ENCODE peak calls at places on chromosomes 3 and 15, in ten cellular contexts. G, E, P, R, X, J, S, L, O and V are unnamed samples.

GRCh38 chr3:110576962-110577361 is 494.7 kb upstream of the NECTIN3 start:
- DNase-seq in G (peak), E (no peak), P (peak), R (no peak), X (peak), J (peak), S (peak), L (peak), O (no peak), V (peak)

GRCh38 chr15:79115971-79116370 is 25.4 kb upstream of the RASGRF1 start:
- DNase-seq in G (no peak), E (no peak), P (no peak), R (no peak), X (no peak), J (no peak), S (no peak), L (no peak), O (no peak), V (no peak)

GRCh38 chr15:80502782-80503181 is 98.6 kb downstream of the ARNT2 start:
- DNase-seq in G (no peak), E (no peak), P (no peak), R (no peak), X (no peak), J (no peak), S (no peak), L (no peak), O (no peak), V (no peak)

GRCh38 chr3:197364410-197365071 is 66.1 kb upstream of the DLG1 start:
- DNase-seq in G (no peak), E (no peak), P (no peak), R (no peak), X (no peak), J (no peak), S (peak), L (no peak), O (no peak), V (peak)

GRCh38 chr15:35746121-35746520 is 200.2 kb upstream of the DPH6 start:
- DNase-seq in G (no peak), E (no peak), P (no peak), R (no peak), X (peak), J (no peak), S (peak), L (no peak), O (no peak), V (peak)

GRCh38 chr3:106631378-106632083 is 745.7 kb upstream of the CCDC54 start:
- DNase-seq in G (no peak), E (no peak), P (no peak), R (no peak), X (no peak), J (no peak), S (peak), L (no peak), O (no peak), V (no peak)

GRCh38 chr3:183306798-183307671 is 54.0 kb downstream of the B3GNT5 start:
- DNase-seq in G (no peak), E (peak), P (no peak), R (no peak), X (peak), J (no peak), S (no peak), L (peak), O (peak), V (peak)

GRCh38 chr3:71215351-71215750 is 368.2 kb downstream of the FOXP1 start:
- DNase-seq in G (no peak), E (no peak), P (no peak), R (no peak), X (no peak), J (no peak), S (no peak), L (no peak), O (no peak), V (no peak)

GRCh38 chr15:100720406-100720967 is 118.1 kb downstream of the ASB7 start:
- DNase-seq in G (no peak), E (no peak), P (no peak), R (no peak), X (no peak), J (no peak), S (no peak), L (peak), O (no peak), V (no peak)

GRCh38 chr15:92968926-92969664 is 69.0 kb downstream of the CHD2 start:
- DNase-seq in G (no peak), E (no peak), P (no peak), R (no peak), X (no peak), J (no peak), S (no peak), L (no peak), O (no peak), V (no peak)

GRCh38 chr15:50227076-50227475 is 38.5 kb downstream of the HDC start:
- DNase-seq in G (no peak), E (no peak), P (no peak), R (no peak), X (peak), J (peak), S (no peak), L (no peak), O (no peak), V (no peak)

GRCh38 chr15:45199136-45199810 is 11.5 kb upstream of the SHF start:
- DNase-seq in G (no peak), E (no peak), P (peak), R (no peak), X (no peak), J (no peak), S (peak), L (no peak), O (no peak), V (peak)

GRCh38 chr15:58932791-58933310 is 628 bp downstream of the SLTM start:
- DNase-seq in G (no peak), E (no peak), P (no peak), R (no peak), X (peak), J (no peak), S (no peak), L (no peak), O (no peak), V (peak)

GRCh38 chr3:72142028-72142427 is 357.1 kb upstream of the PROK2 start:
- DNase-seq in G (no peak), E (no peak), P (no peak), R (no peak), X (no peak), J (no peak), S (no peak), L (no peak), O (no peak), V (no peak)

GRCh38 chr15:70322051-70322668 is 224.4 kb upstream of the TLE3 start:
- DNase-seq in G (no peak), E (peak), P (no peak), R (no peak), X (no peak), J (no peak), S (no peak), L (no peak), O (no peak), V (no peak)

GRCh38 chr3:16427309-16427965 is 86.1 kb downstream of the RFTN1 start:
- DNase-seq in G (no peak), E (no peak), P (no peak), R (no peak), X (peak), J (peak), S (no peak), L (peak), O (no peak), V (peak)

GRCh38 chr3:174529298-174529697 is 329.8 kb upstream of the NAALADL2 start:
- DNase-seq in G (no peak), E (no peak), P (peak), R (no peak), X (no peak), J (no peak), S (no peak), L (no peak), O (no peak), V (no peak)

GRCh38 chr3:179071569-179072397 is at the start of gene ZMAT3:
- DNase-seq in G (peak), E (peak), P (peak), R (peak), X (peak), J (peak), S (peak), L (peak), O (peak), V (peak)

GRCh38 chr3:141147657-141148056 is 84.0 kb upstream of the PXYLP1 start:
- DNase-seq in G (no peak), E (no peak), P (no peak), R (no peak), X (no peak), J (no peak), S (peak), L (no peak), O (no peak), V (peak)

GRCh38 chr15:101035611-101036010 is 116.5 kb downstream of the LRRK1 start:
- DNase-seq in G (no peak), E (no peak), P (no peak), R (no peak), X (no peak), J (no peak), S (no peak), L (no peak), O (no peak), V (no peak)

GRCh38 chr3:187049462-187050101 is 89.7 kb downstream of the RPL39L start:
- DNase-seq in G (no peak), E (no peak), P (no peak), R (no peak), X (no peak), J (no peak), S (no peak), L (no peak), O (no peak), V (no peak)

GRCh38 chr15:101051291-101052030 is 132.3 kb downstream of the LRRK1 start:
- DNase-seq in G (no peak), E (no peak), P (no peak), R (no peak), X (no peak), J (no peak), S (no peak), L (peak), O (no peak), V (no peak)

GRCh38 chr15:48559270-48559669 is 86.2 kb downstream of the FBN1 start:
- DNase-seq in G (no peak), E (no peak), P (no peak), R (no peak), X (peak), J (no peak), S (no peak), L (no peak), O (no peak), V (peak)

GRCh38 chr15:40069178-40070165 is 30.5 kb upstream of the SRP14 start:
- DNase-seq in G (peak), E (peak), P (peak), R (no peak), X (peak), J (no peak), S (no peak), L (peak), O (peak), V (no peak)

GRCh38 chr3:153221748-153222162 is 59.7 kb downstream of the RAP2B start:
- DNase-seq in G (no peak), E (peak), P (no peak), R (peak), X (peak), J (peak), S (peak), L (peak), O (peak), V (peak)

GRCh38 chr3:177358085-177358967 is 161.0 kb upstream of the TBL1XR1 start:
- DNase-seq in G (peak), E (peak), P (peak), R (peak), X (peak), J (no peak), S (peak), L (peak), O (peak), V (peak)

GRCh38 chr3:11134794-11135193 is 19.5 kb upstream of the HRH1 start:
- DNase-seq in G (no peak), E (no peak), P (no peak), R (no peak), X (peak), J (no peak), S (no peak), L (no peak), O (no peak), V (peak)

GRCh38 chr3:110343945-110344344 is 727.7 kb upstream of the NECTIN3 start:
- DNase-seq in G (no peak), E (peak), P (no peak), R (no peak), X (peak), J (no peak), S (no peak), L (no peak), O (no peak), V (peak)

GRCh38 chr3:40713306-40713705 is 188.5 kb downstream of the ZNF621 start:
- DNase-seq in G (no peak), E (no peak), P (no peak), R (no peak), X (no peak), J (no peak), S (no peak), L (no peak), O (no peak), V (no peak)

GRCh38 chr3:129614435-129614834 is 8.0 kb upstream of the PLXND1 start:
- DNase-seq in G (no peak), E (no peak), P (no peak), R (no peak), X (no peak), J (no peak), S (no peak), L (no peak), O (peak), V (no peak)

GRCh38 chr15:49844390-49844789 is 223.5 kb downstream of the DTWD1 start:
- DNase-seq in G (no peak), E (no peak), P (no peak), R (no peak), X (no peak), J (no peak), S (no peak), L (no peak), O (no peak), V (no peak)

GRCh38 chr3:186901135-186901734 is 29.1 kb upstream of the ST6GAL1 start:
- DNase-seq in G (no peak), E (no peak), P (no peak), R (no peak), X (peak), J (no peak), S (peak), L (no peak), O (no peak), V (peak)

GRCh38 chr3:58633157-58633865 is 33.3 kb downstream of the FAM3D start:
- DNase-seq in G (no peak), E (no peak), P (no peak), R (no peak), X (no peak), J (no peak), S (no peak), L (no peak), O (no peak), V (no peak)

GRCh38 chr3:58639001-58639400 is 27.6 kb downstream of the FAM3D start:
- DNase-seq in G (no peak), E (no peak), P (no peak), R (no peak), X (peak), J (no peak), S (no peak), L (no peak), O (no peak), V (no peak)

GRCh38 chr3:58637509-58637908 is 29.1 kb downstream of the FAM3D start:
- DNase-seq in G (no peak), E (no peak), P (no peak), R (no peak), X (no peak), J (no peak), S (no peak), L (no peak), O (no peak), V (no peak)

GRCh38 chr3:58638586-58638985 is 28.0 kb downstream of the FAM3D start:
- DNase-seq in G (no peak), E (no peak), P (no peak), R (no peak), X (no peak), J (no peak), S (no peak), L (no peak), O (no peak), V (no peak)

GRCh38 chr3:58635371-58636285 is 30.9 kb downstream of the FAM3D start:
- DNase-seq in G (no peak), E (peak), P (peak), R (no peak), X (no peak), J (no peak), S (no peak), L (no peak), O (no peak), V (no peak)
- TF ChIP-seq CTCF in G (no peak), E (no peak), P (no peak), R (no peak), X (no peak), J (no peak), S (no peak), L (no peak), O (no peak), V (no peak)

GRCh38 chr3:45042162-45042561 is 16.1 kb downstream of the CLEC3B start:
- DNase-seq in G (no peak), E (no peak), P (no peak), R (no peak), X (no peak), J (no peak), S (no peak), L (no peak), O (no peak), V (no peak)

GRCh38 chr3:45038096-45038455 is 12.0 kb downstream of the CLEC3B start:
- DNase-seq in G (no peak), E (no peak), P (no peak), R (no peak), X (no peak), J (no peak), S (peak), L (no peak), O (no peak), V (peak)

GRCh38 chr3:45048244-45048643 is 22.1 kb downstream of the CLEC3B start:
- DNase-seq in G (no peak), E (no peak), P (no peak), R (no peak), X (no peak), J (no peak), S (peak), L (no peak), O (no peak), V (no peak)

GRCh38 chr3:45041666-45042065 is 15.6 kb downstream of the CLEC3B start:
- DNase-seq in G (no peak), E (no peak), P (no peak), R (no peak), X (no peak), J (no peak), S (no peak), L (no peak), O (no peak), V (no peak)

GRCh38 chr3:45043715-45044299 is 17.7 kb downstream of the CLEC3B start:
- DNase-seq in G (no peak), E (no peak), P (no peak), R (no peak), X (peak), J (peak), S (peak), L (no peak), O (no peak), V (peak)
- TF ChIP-seq CTCF in G (no peak), E (no peak), P (no peak), R (no peak), X (peak), J (peak), S (peak), L (no peak), O (no peak), V (no peak)

GRCh38 chr3:9067352-9067975 is 104.2 kb upstream of the RAD18 start:
- DNase-seq in G (peak), E (peak), P (peak), R (peak), X (peak), J (no peak), S (no peak), L (peak), O (no peak), V (peak)
- TF ChIP-seq CTCF in G (peak), E (peak), P (peak), R (peak), X (peak), J (peak), S (peak), L (no peak), O (peak), V (peak)

DNA sequence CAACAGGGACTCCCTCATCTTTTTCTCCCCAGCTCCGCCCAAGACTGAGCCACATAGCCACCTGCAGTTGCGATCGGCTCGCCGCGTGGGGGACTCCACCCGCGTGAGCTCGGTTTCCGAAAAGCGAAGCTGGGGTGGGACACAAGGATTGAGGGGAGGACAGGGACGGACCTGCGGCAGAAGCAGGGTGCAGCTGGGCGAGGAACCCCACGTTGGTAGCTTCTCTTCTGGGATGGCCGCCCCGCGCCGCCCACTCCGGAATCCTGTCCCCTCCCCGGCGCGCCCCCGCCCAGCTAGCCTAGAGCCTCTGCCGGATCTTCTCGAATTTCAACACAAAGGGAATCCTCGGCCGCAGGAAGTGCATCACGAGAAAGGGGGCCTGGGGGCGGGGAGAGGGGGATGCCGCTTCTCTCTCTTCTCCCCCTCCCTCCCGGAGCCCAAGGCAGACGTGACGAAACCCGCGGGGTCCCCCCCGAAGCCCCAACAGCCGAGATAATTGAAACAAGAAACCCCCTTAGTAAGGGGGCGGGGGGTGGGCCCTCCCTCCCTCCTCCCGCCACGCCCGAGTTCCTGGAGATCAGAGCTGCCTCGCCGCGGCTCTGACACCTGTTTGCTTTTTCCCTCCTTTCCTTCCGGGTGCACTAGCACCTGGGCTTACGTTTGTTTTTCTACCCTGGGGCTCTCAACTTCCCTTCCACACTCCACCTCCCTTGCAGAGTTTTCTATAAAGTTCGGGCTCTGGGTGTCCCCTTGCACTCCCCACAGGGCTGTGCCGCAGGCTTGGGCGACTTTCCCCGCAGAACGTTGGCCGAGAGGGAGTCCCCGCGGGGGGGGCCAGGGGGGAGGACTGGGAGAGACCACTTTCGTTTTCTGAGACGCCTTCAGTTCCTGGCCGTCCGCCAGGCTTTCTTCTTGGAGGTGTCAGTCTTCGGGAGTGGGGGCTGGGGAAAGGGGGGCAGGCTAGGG is 1.3 kb upstream of the KCNH8 start:
- DNase-seq in G (peak), E (peak), P (peak), R (peak), X (peak), J (no peak), S (no peak), L (peak), O (peak), V (no peak)
- TF ChIP-seq CTCF in G (peak), E (peak), P (no peak), R (no peak), X (peak), J (peak), S (peak), L (no peak), O (peak), V (peak)

GRCh38 chr3:19213608-19214220 is 65.4 kb downstream of the KCNH8 start:
- DNase-seq in G (no peak), E (no peak), P (no peak), R (no peak), X (no peak), J (no peak), S (no peak), L (no peak), O (no peak), V (peak)
- TF ChIP-seq CTCF in G (no peak), E (peak), P (no peak), R (no peak), X (no peak), J (no peak), S (no peak), L (no peak), O (no peak), V (no peak)

GRCh38 chr3:123778525-123778924 is 105.6 kb downstream of the MYLK start:
- DNase-seq in G (no peak), E (no peak), P (no peak), R (no peak), X (no peak), J (no peak), S (no peak), L (no peak), O (no peak), V (no peak)
- TF ChIP-seq CTCF in G (no peak), E (no peak), P (no peak), R (no peak), X (no peak), J (no peak), S (no peak), L (no peak), O (no peak), V (no peak)

GRCh38 chr3:12875857-12876451 is 34.6 kb upstream of the RPL32 start:
- DNase-seq in G (no peak), E (peak), P (peak), R (peak), X (no peak), J (no peak), S (no peak), L (no peak), O (peak), V (no peak)
- TF ChIP-seq CTCF in G (peak), E (no peak), P (no peak), R (peak), X (no peak), J (peak), S (peak), L (no peak), O (peak), V (peak)